ENCODE peak calls at places on chromosomes 3 and 15, in five cellular contexts. One of them, this sample, is unnamed.

GRCh38 chr3:30688776-30689175 is 82.4 kb downstream of the TGFBR2 start:
- DNase-seq in M059J: no peak
- DNase-seq in fibroblast of lung: peak; percentile 67
- DNase-seq in choroid plexus epithelial cell: no peak
- DNase-seq in activated naive CD4-positive, alpha-beta T cell: no peak
- DNase-seq in this sample: no peak

GRCh38 chr3:10563396-10563795 is 58.0 kb upstream of the ATP2B2 start:
- DNase-seq in M059J: no peak
- DNase-seq in fibroblast of lung: no peak
- DNase-seq in choroid plexus epithelial cell: no peak
- DNase-seq in activated naive CD4-positive, alpha-beta T cell: no peak
- DNase-seq in this sample: no peak

GRCh38 chr3:43162573-43163084 is 56.8 kb upstream of the POMGNT2 start:
- DNase-seq in M059J: peak; percentile 26
- DNase-seq in fibroblast of lung: no peak
- DNase-seq in choroid plexus epithelial cell: no peak
- DNase-seq in activated naive CD4-positive, alpha-beta T cell: peak; percentile 39
- DNase-seq in this sample: no peak

GRCh38 chr3:8223766-8224165 is 277.9 kb upstream of the LMCD1 start:
- DNase-seq in M059J: no peak
- DNase-seq in fibroblast of lung: peak; percentile 27
- DNase-seq in choroid plexus epithelial cell: peak; percentile 19
- DNase-seq in activated naive CD4-positive, alpha-beta T cell: no peak
- DNase-seq in this sample: peak; percentile 1

GRCh38 chr15:79680721-79681120 is 216.1 kb downstream of the MTHFS start:
- DNase-seq in M059J: peak; percentile 88
- DNase-seq in fibroblast of lung: peak; percentile 88
- DNase-seq in choroid plexus epithelial cell: peak; percentile 80
- DNase-seq in activated naive CD4-positive, alpha-beta T cell: no peak
- DNase-seq in this sample: peak; percentile 75

GRCh38 chr15:30953731-30954378 is 37.6 kb downstream of the MTMR10 start:
- DNase-seq in M059J: peak; percentile 89
- DNase-seq in fibroblast of lung: peak; percentile 94
- DNase-seq in choroid plexus epithelial cell: peak; percentile 93
- DNase-seq in activated naive CD4-positive, alpha-beta T cell: no peak
- DNase-seq in this sample: peak; percentile 68

GRCh38 chr15:75727851-75728715 is 15.4 kb upstream of the CSPG4 start:
- DNase-seq in M059J: peak; percentile 32
- DNase-seq in fibroblast of lung: no peak
- DNase-seq in choroid plexus epithelial cell: peak; percentile 57
- DNase-seq in activated naive CD4-positive, alpha-beta T cell: peak; percentile 62
- DNase-seq in this sample: peak; percentile 54

GRCh38 chr15:40257656-40258450 is 19.0 kb downstream of the PAK6 start:
- DNase-seq in M059J: peak; percentile 95
- DNase-seq in fibroblast of lung: peak; percentile 27
- DNase-seq in choroid plexus epithelial cell: peak; percentile 40
- DNase-seq in activated naive CD4-positive, alpha-beta T cell: no peak
- DNase-seq in this sample: no peak

GRCh38 chr3:134803051-134803505 is 8.0 kb downstream of the EPHB1 start:
- DNase-seq in M059J: no peak
- DNase-seq in fibroblast of lung: no peak
- DNase-seq in choroid plexus epithelial cell: no peak
- DNase-seq in activated naive CD4-positive, alpha-beta T cell: no peak
- DNase-seq in this sample: no peak

GRCh38 chr3:39255503-39256325 is 24.1 kb downstream of the CX3CR1 start:
- DNase-seq in M059J: peak; percentile 38
- DNase-seq in fibroblast of lung: no peak
- DNase-seq in choroid plexus epithelial cell: no peak
- DNase-seq in activated naive CD4-positive, alpha-beta T cell: no peak
- DNase-seq in this sample: no peak

GRCh38 chr3:3053974-3054373 is 56.2 kb downstream of the IL5RA start:
- DNase-seq in M059J: no peak
- DNase-seq in fibroblast of lung: peak; percentile 53
- DNase-seq in choroid plexus epithelial cell: peak; percentile 1
- DNase-seq in activated naive CD4-positive, alpha-beta T cell: no peak
- DNase-seq in this sample: no peak

GRCh38 chr15:41917767-41918430 is 24.0 kb upstream of the SPTBN5 start:
- DNase-seq in M059J: peak; percentile 86
- DNase-seq in fibroblast of lung: peak; percentile 87
- DNase-seq in choroid plexus epithelial cell: peak; percentile 75
- DNase-seq in activated naive CD4-positive, alpha-beta T cell: no peak
- DNase-seq in this sample: peak; percentile 29

GRCh38 chr3:31092748-31093607 is 198.5 kb upstream of the GADL1 start:
- DNase-seq in M059J: peak; percentile 18
- DNase-seq in fibroblast of lung: no peak
- DNase-seq in choroid plexus epithelial cell: peak; percentile 32
- DNase-seq in activated naive CD4-positive, alpha-beta T cell: no peak
- DNase-seq in this sample: no peak

GRCh38 chr3:172612871-172613678 is 89.8 kb upstream of the TNFSF10 start:
- DNase-seq in M059J: no peak
- DNase-seq in fibroblast of lung: no peak
- DNase-seq in choroid plexus epithelial cell: no peak
- DNase-seq in activated naive CD4-positive, alpha-beta T cell: no peak
- DNase-seq in this sample: no peak

GRCh38 chr3:52317178-52317577 is 1.1 kb downstream of the DNAH1 start:
- DNase-seq in M059J: no peak
- DNase-seq in fibroblast of lung: no peak
- DNase-seq in choroid plexus epithelial cell: no peak
- DNase-seq in activated naive CD4-positive, alpha-beta T cell: no peak
- DNase-seq in this sample: no peak

GRCh38 chr3:168624892-168625291 is 529.2 kb upstream of the GOLIM4 start:
- DNase-seq in M059J: no peak
- DNase-seq in fibroblast of lung: no peak
- DNase-seq in choroid plexus epithelial cell: no peak
- DNase-seq in activated naive CD4-positive, alpha-beta T cell: no peak
- DNase-seq in this sample: no peak

GRCh38 chr3:189071452-189071851 is 100.3 kb upstream of the TPRG1 start:
- DNase-seq in M059J: peak; percentile 67
- DNase-seq in fibroblast of lung: no peak
- DNase-seq in choroid plexus epithelial cell: no peak
- DNase-seq in activated naive CD4-positive, alpha-beta T cell: no peak
- DNase-seq in this sample: no peak